ENCODE peak calls at places on chromosomes 12 and 14, in ten cellular contexts. C is foreskin keratinocyte; N is stimulated activated CD8-positive, alpha-beta memory T cell treated with anti-CD3 and anti-CD28 coated beads, Interleukin-4, amount 100 ng/mL, for 1 hour; Q is cardiac fibroblast; X is GM20000; A is stimulated activated CD4-positive, alpha-beta T cell treated with anti-CD3 and anti-CD28 coated beads, Interleukin-2, amount 100 ng/mL, for 48 hours; T is left cardiac atrium; M is T-helper 2 cell; K is HT1080; F is pancreas. L is an unnamed sample.

GRCh38 chr14:103391048-103391447 is 5.8 kb downstream of the MARK3 start:
- DNase-seq in C (no peak), N (no peak), Q (peak; percentile 82), X (no peak), A (no peak), T (no peak), M (peak; percentile 66), K (peak; percentile 75), F (no peak), L (peak; percentile 61)

GRCh38 chr12:22924391-22924790 is 299.4 kb downstream of the ETNK1 start:
- DNase-seq in C (no peak), N (no peak), Q (no peak), X (no peak), A (no peak), T (no peak), M (no peak), K (no peak), F (no peak), L (no peak)

GRCh38 chr12:117127933-117128823 is 29.0 kb upstream of the TESC start:
- DNase-seq in C (no peak), N (no peak), Q (no peak), X (no peak), A (no peak), T (no peak), M (no peak), K (no peak), F (no peak), L (no peak)

GRCh38 chr12:75944097-75944904 is 87.3 kb downstream of the PHLDA1 start:
- DNase-seq in C (peak; percentile 97), N (no peak), Q (peak; percentile 94), X (peak; percentile 61), A (no peak), T (no peak), M (peak; percentile 85), K (peak; percentile 98), F (no peak), L (peak; percentile 72)

GRCh38 chr14:33916663-33917565 is 34.0 kb downstream of the EGLN3 start:
- DNase-seq in C (peak; percentile 21), N (no peak), Q (peak; percentile 59), X (no peak), A (no peak), T (no peak), M (peak; percentile 60), K (peak; percentile 35), F (no peak), L (no peak)

GRCh38 chr12:119206348-119207075 is 27.8 kb downstream of the HSPB8 start:
- DNase-seq in C (no peak), N (no peak), Q (no peak), X (no peak), A (no peak), T (no peak), M (no peak), K (no peak), F (no peak), L (no peak)

GRCh38 chr12:8697120-8697475 is 693 bp upstream of the RIMKLB start:
- DNase-seq in C (no peak), N (no peak), Q (peak; percentile 51), X (no peak), A (no peak), T (peak; percentile 31), M (peak; percentile 2), K (peak; percentile 41), F (no peak), L (no peak)

GRCh38 chr14:37623552-37623951 is 28.1 kb downstream of the TTC6 start:
- DNase-seq in C (peak; percentile 90), N (no peak), Q (peak; percentile 90), X (no peak), A (no peak), T (no peak), M (no peak), K (peak; percentile 88), F (no peak), L (peak; percentile 45)

GRCh38 chr12:53965251-53966069 is 7.5 kb upstream of the HOXC11 start:
- DNase-seq in C (no peak), N (no peak), Q (no peak), X (no peak), A (no peak), T (no peak), M (no peak), K (no peak), F (peak; percentile 23), L (no peak)

GRCh38 chr12:2643736-2644135 is 151.0 kb upstream of the FKBP4 start:
- DNase-seq in C (no peak), N (no peak), Q (no peak), X (no peak), A (no peak), T (no peak), M (no peak), K (no peak), F (no peak), L (no peak)

GRCh38 chr14:99806040-99806439 is 12.8 kb downstream of the EML1 start:
- DNase-seq in C (no peak), N (no peak), Q (no peak), X (no peak), A (no peak), T (no peak), M (no peak), K (no peak), F (no peak), L (no peak)

GRCh38 chr14:76376001-76376404 is at the start of gene ESRRB:
- DNase-seq in C (no peak), N (no peak), Q (no peak), X (no peak), A (no peak), T (no peak), M (no peak), K (no peak), F (no peak), L (no peak)

GRCh38 chr12:93502802-93503623 is 35.7 kb downstream of the MRPL42 start:
- DNase-seq in C (no peak), N (peak; percentile 39), Q (peak; percentile 69), X (peak; percentile 18), A (peak; percentile 60), T (no peak), M (peak; percentile 59), K (no peak), F (no peak), L (peak; percentile 35)

GRCh38 chr12:53197011-53197640 is 9.9 kb downstream of the ITGB7 start:
- DNase-seq in C (no peak), N (no peak), Q (no peak), X (no peak), A (no peak), T (no peak), M (no peak), K (no peak), F (no peak), L (no peak)

GRCh38 chr14:75389679-75390078 is 38.1 kb upstream of the JDP2 start:
- DNase-seq in C (no peak), N (no peak), Q (peak; percentile 10), X (no peak), A (no peak), T (no peak), M (no peak), K (no peak), F (no peak), L (no peak)

GRCh38 chr14:90660865-90661570 is 155.2 kb downstream of the TTC7B start:
- DNase-seq in C (no peak), N (no peak), Q (no peak), X (no peak), A (no peak), T (no peak), M (no peak), K (no peak), F (no peak), L (no peak)

GRCh38 chr12:16385779-16386646 is 38.6 kb downstream of the MGST1 start:
- DNase-seq in C (peak; percentile 14), N (no peak), Q (peak; percentile 79), X (no peak), A (no peak), T (no peak), M (no peak), K (peak; percentile 27), F (no peak), L (peak; percentile 73)

GRCh38 chr14:97299661-97300060 is 502.5 kb downstream of the VRK1 start:
- DNase-seq in C (no peak), N (no peak), Q (no peak), X (no peak), A (no peak), T (no peak), M (peak; percentile 60), K (no peak), F (no peak), L (no peak)

GRCh38 chr12:91974541-91974940 is 171.1 kb downstream of the BTG1 start:
- DNase-seq in C (no peak), N (no peak), Q (no peak), X (no peak), A (no peak), T (no peak), M (no peak), K (no peak), F (no peak), L (no peak)

GRCh38 chr14:43778956-43779639 is 728.0 kb downstream of the FSCB start:
- DNase-seq in C (no peak), N (no peak), Q (no peak), X (no peak), A (no peak), T (no peak), M (no peak), K (no peak), F (no peak), L (no peak)

GRCh38 chr14:24013654-24014514 is 25.2 kb downstream of the DHRS4L2 start:
- DNase-seq in C (peak; percentile 30), N (no peak), Q (peak; percentile 81), X (peak; percentile 79), A (peak; percentile 45), T (no peak), M (peak; percentile 74), K (peak; percentile 68), F (no peak), L (peak; percentile 70)

GRCh38 chr12:31406345-31406744 is 80.4 kb upstream of the SINHCAF start:
- DNase-seq in C (no peak), N (no peak), Q (no peak), X (peak; percentile 54), A (no peak), T (no peak), M (no peak), K (no peak), F (no peak), L (no peak)

GRCh38 chr12:114480309-114481199 is 74.6 kb upstream of the TBX5 start:
- DNase-seq in C (no peak), N (no peak), Q (peak; percentile 46), X (no peak), A (no peak), T (no peak), M (no peak), K (no peak), F (peak; percentile 44), L (peak; percentile 45)

GRCh38 chr12:127964717-127965116 is 302.3 kb upstream of the TMEM132C start:
- DNase-seq in C (no peak), N (no peak), Q (no peak), X (no peak), A (no peak), T (no peak), M (no peak), K (peak; percentile 10), F (no peak), L (no peak)

GRCh38 chr14:37559386-37559785 is 35.7 kb downstream of the FOXA1 start:
- DNase-seq in C (no peak), N (no peak), Q (peak; percentile 25), X (no peak), A (no peak), T (no peak), M (no peak), K (peak; percentile 8), F (no peak), L (no peak)

GRCh38 chr14:20454359-20454644 is 310 bp downstream of the OSGEP start:
- DNase-seq in C (no peak), N (peak; percentile 63), Q (no peak), X (no peak), A (no peak), T (no peak), M (peak; percentile 94), K (no peak), F (no peak), L (no peak)

GRCh38 chr12:6233121-6233971 is 33.1 kb downstream of the CD9 start:
- DNase-seq in C (no peak), N (no peak), Q (no peak), X (no peak), A (no peak), T (no peak), M (no peak), K (no peak), F (peak; percentile 62), L (no peak)

GRCh38 chr12:6523708-6524107 is 10.6 kb upstream of the GAPDH start:
- DNase-seq in C (no peak), N (no peak), Q (no peak), X (no peak), A (no peak), T (no peak), M (no peak), K (no peak), F (no peak), L (no peak)